ENCODE peak calls at places on chromosomes 1 and 21, in four cellular contexts. M is fibroblast of the aortic adventitia, O is dorsolateral prefrontal cortex, Z is suprapubic skin. R is an unnamed sample.

GRCh38 chr1:24764848-24765247 is 19.6 kb downstream of the CLIC4 start:
- DNase-seq in M (no peak), O (no peak), Z (no peak), R (no peak)

GRCh38 chr1:22105611-22106207 is 37.2 kb downstream of the WNT4 start:
- DNase-seq in M (peak), O (peak), Z (no peak), R (no peak)

GRCh38 chr1:7589774-7590425 is 181.2 kb upstream of the VAMP3 start:
- DNase-seq in M (no peak), O (no peak), Z (peak), R (no peak)

GRCh38 chr1:52393174-52393573 is 11.0 kb downstream of the ORC1 start:
- DNase-seq in M (no peak), O (no peak), Z (no peak), R (no peak)

GRCh38 chr21:44029460-44030087 is 17.5 kb downstream of the TRAPPC10 start:
- DNase-seq in M (no peak), O (no peak), Z (no peak), R (no peak)

GRCh38 chr1:221408117-221408516 is 333.8 kb downstream of the DUSP10 start:
- DNase-seq in M (no peak), O (no peak), Z (no peak), R (no peak)

GRCh38 chr1:161885013-161885412 is 118.9 kb downstream of the ATF6 start:
- DNase-seq in M (peak), O (no peak), Z (no peak), R (no peak)

GRCh38 chr1:58866578-58866977 is 82.7 kb upstream of the JUN start:
- DNase-seq in M (no peak), O (no peak), Z (no peak), R (no peak)

GRCh38 chr1:53498555-53499142 is 39.5 kb downstream of the DMRTB1 start:
- DNase-seq in M (peak), O (no peak), Z (peak), R (no peak)

GRCh38 chr1:84509029-84509428 is 2.6 kb upstream of the GNG5 start:
- DNase-seq in M (no peak), O (no peak), Z (no peak), R (no peak)

GRCh38 chr1:46718340-46718726 is 581 bp downstream of the EFCAB14 start:
- DNase-seq in M (no peak), O (no peak), Z (no peak), R (no peak)

GRCh38 chr21:43287111-43287973 is 118.5 kb downstream of the CRYAA start:
- DNase-seq in M (no peak), O (no peak), Z (no peak), R (no peak)

GRCh38 chr1:95572002-95572401 is 338.0 kb downstream of the RWDD3 start:
- DNase-seq in M (no peak), O (no peak), Z (no peak), R (no peak)

GRCh38 chr1:43421976-43422750 is 31.6 kb downstream of the HYI start:
- DNase-seq in M (no peak), O (no peak), Z (no peak), R (no peak)
- TF ChIP-seq CTCF in M (no peak), O (no peak), Z (no peak), R (no peak)

DNA sequence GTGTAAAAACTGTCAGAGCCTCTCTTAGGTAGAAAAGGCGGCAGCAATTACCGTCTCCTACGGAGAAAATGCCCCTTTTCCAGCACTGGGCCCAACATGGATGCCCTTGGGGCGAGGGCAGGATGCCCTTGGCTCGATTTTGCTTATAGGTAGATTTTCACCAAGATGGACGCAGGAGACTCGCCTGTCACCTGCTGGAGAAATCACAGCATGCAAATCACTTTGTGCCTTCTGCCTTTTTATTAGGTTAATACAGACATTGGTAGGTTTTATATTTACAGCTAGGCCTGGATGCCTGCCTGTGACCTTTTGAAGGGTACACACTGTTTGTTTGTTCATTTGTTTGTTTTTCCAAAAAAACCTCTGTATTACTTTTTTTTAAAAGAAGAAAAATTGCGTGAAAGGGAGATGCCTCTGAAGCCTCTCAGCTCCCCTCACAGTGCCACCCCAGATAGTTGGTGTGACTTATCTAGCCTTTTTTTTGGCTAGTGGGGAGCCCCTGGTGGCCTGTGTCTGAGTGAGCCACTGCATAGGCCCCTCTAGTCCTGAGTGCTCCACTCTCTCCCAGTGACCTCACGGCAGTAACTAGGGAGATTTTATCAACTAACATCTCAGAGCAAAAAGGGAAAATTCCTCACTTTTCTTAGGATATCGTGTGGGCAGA is 2.5 kb downstream of the ATP1B1 start:
- DNase-seq in M (no peak), O (no peak), Z (no peak), R (no peak)
- TF ChIP-seq CTCF in M (no peak), O (peak), Z (peak), R (peak)

GRCh38 chr1:153552335-153552734 is 3.3 kb upstream of the S100A3 start:
- DNase-seq in M (no peak), O (no peak), Z (no peak), R (no peak)
- TF ChIP-seq CTCF in M (peak), O (no peak), Z (no peak), R (no peak)

GRCh38 chr1:39392851-39393573 is 98.4 kb upstream of the BMP8A start:
- DNase-seq in M (no peak), O (no peak), Z (no peak), R (no peak)

GRCh38 chr1:39391741-39392679 is 99.4 kb upstream of the BMP8A start:
- DNase-seq in M (peak), O (no peak), Z (no peak), R (no peak)

GRCh38 chr1:39386997-39387396 is 104.4 kb upstream of the BMP8A start:
- DNase-seq in M (no peak), O (no peak), Z (no peak), R (no peak)

GRCh38 chr1:39385067-39385988 is 106.1 kb upstream of the BMP8A start:
- DNase-seq in M (no peak), O (no peak), Z (no peak), R (no peak)

DNA sequence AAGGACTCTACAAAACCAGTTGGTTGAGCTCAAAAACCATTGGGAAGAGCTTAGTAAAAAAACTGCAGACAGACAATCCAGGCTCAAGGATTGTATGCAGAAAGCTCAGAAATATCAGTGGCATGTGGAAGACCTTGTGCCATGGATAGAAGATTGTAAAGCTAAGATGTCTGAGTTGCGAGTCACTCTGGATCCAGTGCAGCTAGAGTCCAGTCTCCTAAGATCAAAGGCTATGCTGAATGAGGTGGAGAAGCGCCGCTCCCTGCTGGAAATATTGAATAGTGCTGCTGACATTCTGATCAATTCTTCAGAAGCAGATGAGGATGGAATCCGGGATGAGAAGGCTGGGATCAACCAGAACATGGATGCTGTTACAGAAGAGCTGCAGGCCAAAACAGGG is 104.0 kb upstream of the BMP8A start:
- DNase-seq in M (peak), O (no peak), Z (no peak), R (no peak)
- TF ChIP-seq CTCF in M (peak), O (no peak), Z (no peak), R (peak)

GRCh38 chr21:17925900-17926299 is 106.7 kb upstream of the C21orf91 start:
- DNase-seq in M (peak), O (no peak), Z (no peak), R (no peak)
- TF ChIP-seq CTCF in M (peak), O (peak), Z (peak), R (peak)

GRCh38 chr1:33142483-33143065 is 39.3 kb downstream of the TRIM62 start:
- DNase-seq in M (peak), O (no peak), Z (no peak), R (no peak)

GRCh38 chr1:33141781-33142180 is 40.1 kb downstream of the TRIM62 start:
- DNase-seq in M (no peak), O (no peak), Z (no peak), R (no peak)

GRCh38 chr1:33137800-33138199 is 44.0 kb downstream of the TRIM62 start:
- DNase-seq in M (no peak), O (peak), Z (no peak), R (no peak)

GRCh38 chr1:33141216-33141615 is 40.6 kb downstream of the TRIM62 start:
- DNase-seq in M (no peak), O (no peak), Z (no peak), R (no peak)

DNA sequence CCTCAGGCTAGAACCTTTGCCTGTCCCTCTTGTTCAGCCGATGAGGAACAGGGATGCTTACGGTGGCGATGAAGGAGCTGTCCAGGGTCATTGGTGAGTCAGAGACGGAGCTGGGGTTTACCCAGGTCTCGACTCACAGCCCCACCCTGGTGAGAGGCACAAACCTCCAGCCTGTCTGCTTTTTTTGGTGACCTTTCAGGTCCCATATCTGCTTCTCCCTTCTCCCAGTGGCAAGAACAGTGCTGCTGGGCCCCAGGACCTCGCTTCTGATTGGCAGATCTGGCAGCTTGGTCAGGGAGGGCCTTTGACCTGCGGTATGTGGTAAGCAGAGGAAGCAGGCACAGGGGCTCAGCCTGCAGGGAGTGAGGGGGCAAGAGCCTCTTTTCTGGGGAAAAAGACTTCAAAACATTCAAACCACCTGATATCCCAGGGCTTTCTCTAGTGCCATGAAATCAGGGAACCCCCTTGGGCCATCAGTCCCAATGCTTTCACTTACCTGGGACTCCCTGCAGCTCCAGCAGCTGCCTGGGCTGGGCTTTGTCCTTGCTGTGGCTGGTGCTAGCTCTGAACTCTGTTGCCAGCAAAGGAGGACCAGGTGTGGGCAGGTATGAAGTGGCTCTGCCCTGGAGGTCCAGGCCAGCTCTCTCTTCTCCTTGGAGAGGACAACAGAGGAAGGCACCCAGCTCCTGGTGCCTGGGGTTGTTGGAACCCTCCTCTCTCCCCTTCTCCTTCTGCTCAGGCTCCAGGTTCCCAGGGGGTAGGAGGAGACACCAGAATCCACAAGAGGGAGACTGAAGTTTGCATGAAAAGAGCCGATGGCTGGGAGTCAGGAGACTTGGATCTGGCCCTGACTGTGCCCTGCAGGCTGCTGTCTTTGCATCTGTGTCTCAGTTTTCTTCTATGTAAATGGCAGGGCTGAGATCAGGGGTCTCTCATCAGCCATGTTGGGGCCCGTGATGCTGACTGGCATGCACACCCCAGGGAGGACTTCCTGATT is 41.4 kb downstream of the TRIM62 start:
- DNase-seq in M (no peak), O (no peak), Z (no peak), R (no peak)
- TF ChIP-seq CTCF in M (peak), O (peak), Z (no peak), R (no peak)

GRCh38 chr1:153428790-153429189 is 12.5 kb downstream of the S100A7A start:
- DNase-seq in M (no peak), O (no peak), Z (no peak), R (no peak)
- TF ChIP-seq CTCF in M (no peak), O (no peak), Z (no peak), R (no peak)

GRCh38 chr1:85612704-85613361 is 32.3 kb downstream of the CCN1 start:
- DNase-seq in M (peak), O (no peak), Z (no peak), R (no peak)

GRCh38 chr1:85608851-85609250 is 28.3 kb downstream of the CCN1 start:
- DNase-seq in M (no peak), O (no peak), Z (no peak), R (no peak)

GRCh38 chr1:85609976-85610375 is 29.4 kb downstream of the CCN1 start:
- DNase-seq in M (no peak), O (no peak), Z (no peak), R (no peak)

GRCh38 chr1:85611390-85611789 is 30.8 kb downstream of the CCN1 start:
- DNase-seq in M (peak), O (no peak), Z (no peak), R (no peak)

GRCh38 chr1:85611856-85612255 is 31.3 kb downstream of the CCN1 start:
- DNase-seq in M (peak), O (no peak), Z (peak), R (no peak)
- TF ChIP-seq CTCF in M (no peak), O (no peak), Z (no peak), R (no peak)

DNA sequence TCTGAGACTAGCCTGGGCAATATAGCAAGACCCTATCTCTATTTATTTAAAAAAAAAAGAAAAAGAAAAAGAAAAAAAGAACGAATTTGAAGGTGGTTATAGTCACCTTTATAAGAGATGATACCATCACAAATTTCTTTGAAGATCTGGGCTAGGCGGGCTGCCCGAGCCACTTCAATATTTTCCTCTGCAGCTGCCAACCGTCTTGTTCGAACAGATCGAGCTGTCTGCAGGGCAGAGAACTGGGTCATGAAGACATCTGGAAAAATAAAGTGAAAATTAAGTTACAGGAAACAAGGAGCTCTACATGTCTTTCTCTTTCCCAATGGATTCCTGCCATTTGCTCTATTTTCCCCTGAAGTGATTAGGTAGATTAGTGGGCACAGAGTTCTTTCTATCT is 31.9 kb downstream of the RUSC1 start:
- DNase-seq in M (no peak), O (no peak), Z (no peak), R (no peak)
- TF ChIP-seq CTCF in M (no peak), O (no peak), Z (no peak), R (no peak)

R was measured in type B pancreatic cell.